ENCODE peak calls at places on chromosomes 2 and 18, in four cellular contexts. One of them, this sample, is unnamed.

GRCh38 chr18:26504831-26505230 is 43.5 kb downstream of the KCTD1 start:
- DNase-seq in PC-3: peak; percentile 42
- DNase-seq in GM23248: no peak
- DNase-seq in endothelial cell of umbilical vein: no peak
- DNase-seq in this sample: no peak

GRCh38 chr18:32328379-32328778 is 138.5 kb downstream of the MEP1B start:
- DNase-seq in PC-3: peak; percentile 9
- DNase-seq in endothelial cell of umbilical vein: no peak
- DNase-seq in GM23248: peak; percentile 79
- DNase-seq in this sample: peak; percentile 63

GRCh38 chr2:124476291-124476690 is 451.2 kb downstream of the CNTNAP5 start:
- DNase-seq in GM23248: no peak
- DNase-seq in endothelial cell of umbilical vein: no peak
- DNase-seq in PC-3: no peak
- DNase-seq in this sample: no peak

GRCh38 chr18:65988972-65989371 is 238.2 kb downstream of the CDH7 start:
- DNase-seq in GM23248: no peak
- DNase-seq in endothelial cell of umbilical vein: no peak
- DNase-seq in PC-3: no peak
- DNase-seq in this sample: no peak

GRCh38 chr18:77249583-77250500 is at the start of gene GALR1:
- DNase-seq in PC-3: no peak
- DNase-seq in endothelial cell of umbilical vein: no peak
- DNase-seq in GM23248: peak; percentile 5
- DNase-seq in this sample: no peak

GRCh38 chr2:97737421-97738235 is 24.3 kb downstream of the ZAP70 start:
- DNase-seq in endothelial cell of umbilical vein: no peak
- DNase-seq in GM23248: no peak
- DNase-seq in PC-3: no peak
- DNase-seq in this sample: no peak

GRCh38 chr2:47595115-47595514 is 187.8 kb upstream of the MSH6 start:
- DNase-seq in endothelial cell of umbilical vein: no peak
- DNase-seq in PC-3: no peak
- DNase-seq in GM23248: no peak
- DNase-seq in this sample: no peak

GRCh38 chr2:48442610-48443360 is 87.2 kb upstream of the STON1 start:
- DNase-seq in PC-3: no peak
- DNase-seq in GM23248: no peak
- DNase-seq in endothelial cell of umbilical vein: no peak
- DNase-seq in this sample: no peak

GRCh38 chr2:217753460-217754200 is 249.2 kb downstream of the TNS1 start:
- DNase-seq in endothelial cell of umbilical vein: no peak
- DNase-seq in PC-3: no peak
- DNase-seq in GM23248: peak; percentile 60
- DNase-seq in this sample: peak; percentile 68

GRCh38 chr2:233352141-233352842 is 2.0 kb upstream of the DGKD start:
- DNase-seq in GM23248: no peak
- DNase-seq in PC-3: no peak
- DNase-seq in endothelial cell of umbilical vein: no peak
- DNase-seq in this sample: no peak

GRCh38 chr2:128374711-128375413 is 56.2 kb upstream of the HS6ST1 start:
- DNase-seq in PC-3: no peak
- DNase-seq in endothelial cell of umbilical vein: no peak
- DNase-seq in GM23248: no peak
- DNase-seq in this sample: no peak

GRCh38 chr2:1162768-1163584 is 212.3 kb downstream of the SNTG2 start:
- DNase-seq in endothelial cell of umbilical vein: no peak
- DNase-seq in PC-3: peak; percentile 2
- DNase-seq in GM23248: no peak
- DNase-seq in this sample: no peak

GRCh38 chr2:168439536-168439935 is 16.5 kb upstream of the CERS6 start:
- DNase-seq in endothelial cell of umbilical vein: peak; percentile 37
- DNase-seq in PC-3: peak; percentile 20
- DNase-seq in GM23248: peak; percentile 22
- DNase-seq in this sample: peak; percentile 52

GRCh38 chr2:69087912-69088240 is 74.9 kb downstream of the ANTXR1 start:
- DNase-seq in GM23248: peak; percentile 78
- DNase-seq in endothelial cell of umbilical vein: no peak
- DNase-seq in PC-3: no peak
- DNase-seq in this sample: peak; percentile 81

GRCh38 chr2:202909394-202910192 is 1.9 kb downstream of the WDR12 start:
- DNase-seq in PC-3: no peak
- DNase-seq in GM23248: peak; percentile 18
- DNase-seq in endothelial cell of umbilical vein: no peak
- DNase-seq in this sample: peak; percentile 42

GRCh38 chr2:47016172-47016913 is 100.7 kb upstream of the MCFD2 start:
- DNase-seq in endothelial cell of umbilical vein: peak; percentile 71
- DNase-seq in PC-3: peak; percentile 95
- DNase-seq in GM23248: peak; percentile 92
- DNase-seq in this sample: peak; percentile 81

GRCh38 chr2:85621338-85621737 is 5.4 kb downstream of the USP39 start:
- DNase-seq in PC-3: no peak
- DNase-seq in GM23248: no peak
- DNase-seq in endothelial cell of umbilical vein: no peak
- DNase-seq in this sample: no peak
- H3K36me3 ChIP-seq in PC-3: peaks cover 57% of the 10 kb centered on the region
- H3K36me3 ChIP-seq in GM23248: peaks cover 60% of the 10 kb centered on the region
- H3K36me3 ChIP-seq in endothelial cell of umbilical vein: peaks cover 24% of the 10 kb centered on the region
- H3K36me3 ChIP-seq in this sample: peaks cover 65% of the 10 kb centered on the region

GRCh38 chr2:58140508-58141072 is 94.0 kb downstream of the VRK2 start:
- DNase-seq in PC-3: no peak
- DNase-seq in GM23248: peak; percentile 75
- DNase-seq in endothelial cell of umbilical vein: no peak
- DNase-seq in this sample: peak; percentile 51
- H3K4me3 ChIP-seq in PC-3: no peak overlapping the region
- H3K4me3 ChIP-seq in GM23248: no peak overlapping the region
- H3K4me3 ChIP-seq in endothelial cell of umbilical vein: no peak overlapping the region
- H3K4me3 ChIP-seq in this sample: no peak overlapping the region

DNA sequence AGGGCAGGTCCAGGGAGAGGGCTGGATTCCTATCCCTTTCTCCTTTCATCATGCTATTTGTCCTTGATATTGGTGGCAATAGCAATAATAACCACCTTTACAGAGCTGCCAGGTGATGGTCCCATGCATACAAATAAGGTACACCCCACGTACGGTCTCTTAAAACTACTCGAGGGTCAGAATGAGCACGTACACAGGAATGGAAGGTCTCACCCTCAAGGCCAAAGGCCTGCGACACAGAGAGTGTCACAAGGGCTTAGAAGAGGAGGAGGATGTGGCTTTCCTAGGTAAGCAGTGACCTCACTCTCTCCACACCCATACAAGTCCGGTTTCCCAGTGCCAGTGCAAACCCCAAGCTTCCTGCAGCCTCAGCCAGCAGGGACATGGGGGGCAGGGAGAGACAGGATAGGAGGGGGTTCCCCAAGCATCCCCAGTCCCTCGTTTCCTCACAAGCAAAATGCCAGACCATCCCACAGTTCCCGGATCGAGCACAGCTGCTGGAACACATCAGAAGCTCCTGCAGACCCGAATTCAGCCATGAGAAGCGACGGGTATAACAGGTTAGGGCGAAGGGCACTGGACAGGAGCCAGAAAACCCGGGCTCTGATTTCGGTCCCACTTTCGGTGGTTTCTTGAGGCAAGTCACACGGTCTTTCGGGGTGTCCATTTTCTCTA is 49.2 kb downstream of the PLB1 start:
- DNase-seq in endothelial cell of umbilical vein: no peak
- DNase-seq in PC-3: peak; percentile 24
- DNase-seq in GM23248: no peak
- DNase-seq in this sample: no peak
- H3K9ac ChIP-seq in endothelial cell of umbilical vein: no peak overlapping the region
- H3K9ac ChIP-seq in PC-3: no peak overlapping the region
- H3K9ac ChIP-seq in GM23248: no peak overlapping the region
- H3K9ac ChIP-seq in this sample: no peak overlapping the region

DNA sequence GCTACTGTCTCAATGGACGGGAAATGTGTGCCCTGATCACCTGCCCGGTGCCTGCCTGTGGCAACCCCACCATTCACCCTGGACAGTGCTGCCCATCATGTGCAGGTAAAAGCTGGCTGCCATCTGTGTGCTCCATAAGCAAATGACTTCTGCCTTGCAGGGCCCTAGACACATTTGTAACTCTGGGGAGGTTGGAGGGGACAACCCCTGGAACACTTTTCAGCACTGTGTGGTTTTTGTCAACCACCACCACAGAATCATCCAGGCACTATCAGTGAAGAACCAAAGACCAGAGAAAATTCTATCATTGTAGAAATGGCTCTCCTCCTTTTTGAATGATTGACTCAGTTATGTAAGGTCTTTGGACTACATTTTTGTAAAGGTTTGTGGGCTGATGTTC is 84.3 kb downstream of the FEZ2 start:
- DNase-seq in PC-3: no peak
- DNase-seq in endothelial cell of umbilical vein: no peak
- DNase-seq in GM23248: no peak
- DNase-seq in this sample: no peak
- H3K36me3 ChIP-seq in PC-3: peaks cover 65% of the 10 kb centered on the region
- H3K36me3 ChIP-seq in endothelial cell of umbilical vein: peaks cover 74% of the 10 kb centered on the region
- H3K36me3 ChIP-seq in GM23248: peaks cover 97% of the 10 kb centered on the region
- H3K36me3 ChIP-seq in this sample: peaks cover 96% of the 10 kb centered on the region

GRCh38 chr2:10059552-10060335 is 16.4 kb downstream of the KLF11 start:
- DNase-seq in PC-3: no peak
- DNase-seq in GM23248: no peak
- DNase-seq in endothelial cell of umbilical vein: no peak
- DNase-seq in this sample: no peak

GRCh38 chr2:10056439-10056838 is 13.1 kb downstream of the KLF11 start:
- DNase-seq in endothelial cell of umbilical vein: no peak
- DNase-seq in PC-3: no peak
- DNase-seq in GM23248: peak; percentile 30
- DNase-seq in this sample: no peak

GRCh38 chr2:10058251-10059015 is 15.1 kb downstream of the KLF11 start:
- DNase-seq in PC-3: no peak
- DNase-seq in GM23248: no peak
- DNase-seq in endothelial cell of umbilical vein: no peak
- DNase-seq in this sample: no peak

GRCh38 chr2:10059016-10059351 is 15.6 kb downstream of the KLF11 start:
- DNase-seq in GM23248: no peak
- DNase-seq in PC-3: no peak
- DNase-seq in endothelial cell of umbilical vein: no peak
- DNase-seq in this sample: no peak

GRCh38 chr2:10057231-10058107 is 14.1 kb downstream of the KLF11 start:
- DNase-seq in PC-3: no peak
- DNase-seq in GM23248: peak; percentile 90
- DNase-seq in endothelial cell of umbilical vein: peak; percentile 31
- DNase-seq in this sample: peak; percentile 87
- H3K4me3 ChIP-seq in PC-3: no peak overlapping the region
- H3K4me3 ChIP-seq in GM23248: peak overlapping the region; percentile 59
- H3K4me3 ChIP-seq in endothelial cell of umbilical vein: no peak overlapping the region
- H3K4me3 ChIP-seq in this sample: peak overlapping the region; percentile 63

GRCh38 chr2:174336403-174337336 is 1.9 kb downstream of the SP9 start:
- DNase-seq in PC-3: no peak
- DNase-seq in GM23248: no peak
- DNase-seq in endothelial cell of umbilical vein: peak; percentile 31
- DNase-seq in this sample: no peak
- H3K9ac ChIP-seq in PC-3: no peak overlapping the region
- H3K9ac ChIP-seq in GM23248: no peak overlapping the region
- H3K9ac ChIP-seq in endothelial cell of umbilical vein: no peak overlapping the region
- H3K9ac ChIP-seq in this sample: no peak overlapping the region

DNA sequence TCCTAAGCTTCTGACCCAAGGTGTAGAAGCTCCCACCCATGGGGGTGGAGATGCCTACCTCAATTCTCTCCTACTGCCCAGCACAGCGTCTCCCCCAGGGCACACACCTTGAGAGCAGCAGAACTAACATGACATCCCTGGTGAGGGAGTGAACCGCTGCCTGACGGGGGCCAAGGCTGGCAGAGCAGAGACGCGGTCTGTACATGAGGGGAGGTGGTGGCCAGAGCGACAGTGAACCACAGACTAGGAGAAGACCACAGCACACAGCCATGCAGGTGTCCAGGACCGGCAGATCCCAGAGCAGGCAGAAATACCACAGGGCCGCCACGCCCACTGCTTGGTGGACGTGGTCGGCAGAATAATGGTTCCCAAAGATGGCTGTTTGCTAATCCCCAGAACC is 40.4 kb downstream of the TFCP2L1 start:
- DNase-seq in endothelial cell of umbilical vein: no peak
- DNase-seq in PC-3: no peak
- DNase-seq in GM23248: no peak
- DNase-seq in this sample: no peak
- H3K36me3 ChIP-seq in endothelial cell of umbilical vein: no peaks in the 10 kb centered on the region
- H3K36me3 ChIP-seq in PC-3: no peaks in the 10 kb centered on the region
- H3K36me3 ChIP-seq in GM23248: no peaks in the 10 kb centered on the region
- H3K36me3 ChIP-seq in this sample: no peaks in the 10 kb centered on the region

DNA sequence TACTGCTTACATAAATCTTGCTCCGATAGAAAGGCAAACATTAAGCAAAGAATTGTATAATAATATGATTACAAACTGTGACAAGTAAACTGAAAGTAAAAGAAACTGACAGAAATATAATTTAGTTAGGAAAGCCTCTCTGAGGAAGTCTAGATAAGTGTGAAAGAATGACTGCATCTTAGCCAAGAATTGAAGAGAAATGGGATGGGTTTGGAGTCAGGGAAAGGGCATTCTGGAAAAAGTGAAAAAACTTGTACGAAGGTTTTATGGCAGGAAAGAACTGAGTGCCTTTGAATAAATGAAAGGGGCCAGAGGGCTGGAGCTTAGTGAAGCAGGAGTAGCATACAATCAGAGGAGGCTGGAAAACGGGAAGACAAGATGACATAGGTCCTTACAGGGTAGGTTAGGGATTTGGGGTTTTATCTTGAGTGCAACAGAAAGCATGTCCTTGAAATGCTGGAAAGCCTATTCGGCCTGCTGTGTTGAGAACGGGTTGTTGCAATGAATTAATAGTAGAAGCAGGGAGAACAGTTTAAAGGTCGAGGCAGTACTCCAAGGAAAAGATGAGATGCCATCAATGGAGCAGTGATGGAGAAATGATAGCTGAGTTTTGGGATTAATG is 152.6 kb upstream of the RND3 start:
- DNase-seq in GM23248: peak; percentile 48
- DNase-seq in PC-3: no peak
- DNase-seq in endothelial cell of umbilical vein: peak; percentile 45
- DNase-seq in this sample: peak; percentile 52
- H3K4me3 ChIP-seq in GM23248: peak overlapping the region; percentile 53
- H3K4me3 ChIP-seq in PC-3: no peak overlapping the region
- H3K4me3 ChIP-seq in endothelial cell of umbilical vein: peak overlapping the region; percentile 41
- H3K4me3 ChIP-seq in this sample: peak overlapping the region; percentile 24